ENCODE peak calls at places on chromosome 17, in eight cellular contexts. U is HFF-Myc; P is neural progenitor cell; J is GM19239; B is colonic mucosa; K is upper lobe of right lung; C is uterus; A is stimulated activated naive CD8-positive, alpha-beta T cell treated with anti-CD3 and anti-CD28 coated beads, Interleukin-15, Interleukin-2, amounts not matched to agents 100 U/mL and 50 U/mL, for 24 hours. V is an unnamed sample.

GRCh38 chr17:78979780-78980623 is at the start of gene LGALS3BP:
- DNase-seq in C (peak), U (peak), A (peak), K (peak), P (peak), J (peak), B (peak), V (no peak)

GRCh38 chr17:79114455-79115301 is 40.1 kb downstream of the ENGASE start:
- DNase-seq in J (no peak), K (peak), U (no peak), P (peak), B (peak), A (no peak), C (peak), V (no peak)

GRCh38 chr17:68509151-68510057 is 2.8 kb upstream of the PRKAR1A start:
- DNase-seq in J (no peak), B (peak), U (no peak), K (peak), C (no peak), P (no peak), A (no peak), V (no peak)

GRCh38 chr17:17552351-17553216 is 38.9 kb downstream of the PEMT start:
- DNase-seq in A (no peak), B (no peak), P (no peak), U (no peak), C (no peak), J (no peak), K (no peak), V (no peak)

GRCh38 chr17:32551186-32551955 is 64.6 kb downstream of the CDK5R1 start:
- DNase-seq in A (no peak), P (no peak), K (no peak), J (peak), U (no peak), C (no peak), B (no peak), V (no peak)

GRCh38 chr17:72392056-72393010 is 271.5 kb downstream of the SOX9 start:
- DNase-seq in K (no peak), B (no peak), C (no peak), A (no peak), J (no peak), P (no peak), U (no peak), V (no peak)

GRCh38 chr17:13352747-13353415 is 248.8 kb downstream of the HS3ST3A1 start:
- DNase-seq in P (no peak), K (no peak), U (no peak), B (no peak), J (no peak), C (no peak), A (no peak), V (no peak)

GRCh38 chr17:38333635-38334295 is 10.0 kb downstream of the GPR179 start:
- DNase-seq in C (no peak), A (peak), U (no peak), J (no peak), B (peak), K (no peak), P (peak), V (no peak)

GRCh38 chr17:76725580-76726230 is 701 bp downstream of the JMJD6 start:
- DNase-seq in C (peak), A (peak), P (no peak), J (no peak), K (peak), B (peak), U (no peak), V (no peak)

GRCh38 chr17:81576621-81577277 is 24.6 kb upstream of the FAAP100 start:
- DNase-seq in C (no peak), A (no peak), P (no peak), J (no peak), B (no peak), U (no peak), K (no peak), V (no peak)